ENCODE peak calls at places on chromosomes 13 and 19, in seven cellular contexts. B is neural crest cell, N is mucosa of descending colon, H is WTC11, M is glutamatergic neuron, S is fibroblast of mammary gland, A is B cell. U is an unnamed sample.

GRCh38 chr19:29404951-29405727 is 120.7 kb upstream of the VSTM2B start:
- DNase-seq in B (peak; percentile 13), N (peak; percentile 9), H (peak; percentile 50), M (peak; percentile 62), S (no peak), A (no peak), U (peak; percentile 45)

GRCh38 chr19:18443406-18443805 is 5.5 kb upstream of the ISYNA1 start:
- DNase-seq in B (no peak), N (no peak), H (no peak), M (no peak), S (no peak), A (no peak), U (no peak)

GRCh38 chr13:27283906-27284523 is 13.4 kb downstream of the RASL11A start:
- DNase-seq in B (no peak), N (peak; percentile 24), H (no peak), M (no peak), S (peak; percentile 44), A (peak; percentile 53), U (no peak)

GRCh38 chr19:5590865-5591154 is 23.1 kb upstream of the TINCR start:
- DNase-seq in B (no peak), N (no peak), H (no peak), M (no peak), S (no peak), A (no peak), U (no peak)

GRCh38 chr13:47917022-47917574 is 84.0 kb downstream of the SUCLA2 start:
- DNase-seq in B (no peak), N (no peak), H (no peak), M (no peak), S (no peak), A (no peak), U (no peak)

GRCh38 chr19:46068345-46069258 is 27.8 kb upstream of the IGFL4 start:
- DNase-seq in B (no peak), N (peak; percentile 19), H (no peak), M (no peak), S (peak; percentile 95), A (no peak), U (no peak)

GRCh38 chr13:114097893-114098688 is 34.3 kb downstream of the RASA3 start:
- DNase-seq in B (no peak), N (no peak), H (peak; percentile 9), M (no peak), S (no peak), A (no peak), U (no peak)

GRCh38 chr13:31749929-31750328 is 10.6 kb downstream of the RXFP2 start:
- DNase-seq in B (no peak), N (no peak), H (no peak), M (no peak), S (peak; percentile 98), A (no peak), U (no peak)

GRCh38 chr13:43924549-43925245 is 45.0 kb downstream of the LACC1 start:
- DNase-seq in B (no peak), N (no peak), H (no peak), M (no peak), S (no peak), A (no peak), U (no peak)

GRCh38 chr13:45068036-45069001 is 52.0 kb upstream of the GTF2F2 start:
- DNase-seq in B (no peak), N (no peak), H (no peak), M (no peak), S (no peak), A (no peak), U (no peak)

GRCh38 chr19:12884926-12885748 is 1.9 kb downstream of the KLF1 start:
- DNase-seq in B (peak; percentile 48), N (peak; percentile 97), H (peak; percentile 99), M (peak; percentile 83), S (peak; percentile 46), A (peak; percentile 87), U (peak; percentile 71)

GRCh38 chr13:91297503-91297902 is 50.0 kb upstream of the MIR17HG start:
- DNase-seq in B (no peak), N (no peak), H (no peak), M (no peak), S (no peak), A (no peak), U (no peak)

GRCh38 chr13:36918246-36919060 is 1.6 kb downstream of the SMAD9 start:
- DNase-seq in B (no peak), N (no peak), H (no peak), M (no peak), S (peak; percentile 14), A (no peak), U (no peak)

GRCh38 chr13:48184260-48184659 is 48.7 kb upstream of the ITM2B start:
- DNase-seq in B (no peak), N (no peak), H (no peak), M (no peak), S (no peak), A (no peak), U (no peak)

GRCh38 chr13:32261567-32261966 is 53.6 kb downstream of the ZAR1L start:
- DNase-seq in B (no peak), N (peak; percentile 48), H (no peak), M (no peak), S (peak; percentile 94), A (no peak), U (no peak)

GRCh38 chr19:46376241-46377153 is 29.6 kb downstream of the PPP5C start:
- DNase-seq in B (no peak), N (no peak), H (no peak), M (no peak), S (no peak), A (no peak), U (no peak)

DNA sequence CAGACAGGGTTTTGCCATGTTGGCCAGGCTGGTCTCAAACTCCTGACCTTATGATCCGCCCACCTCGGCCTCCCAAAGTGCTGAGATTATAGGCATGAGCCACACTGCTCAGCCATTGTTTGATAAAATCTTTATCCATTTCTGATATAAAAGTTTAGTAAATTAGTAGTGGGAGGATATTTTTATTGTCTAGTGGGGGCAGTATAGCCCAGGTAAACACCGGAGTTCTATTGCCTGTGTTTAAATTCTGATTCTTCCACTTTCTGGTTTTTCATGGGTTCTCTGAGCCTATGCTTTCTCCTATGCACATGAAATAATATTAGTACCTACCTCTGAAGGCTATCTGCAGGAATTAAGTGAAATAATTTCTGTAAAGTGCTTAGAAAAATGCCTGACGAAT is 20.1 kb upstream of the ARHGEF18 start:
- DNase-seq in B (no peak), N (no peak), H (no peak), M (no peak), S (no peak), A (peak; percentile 50), U (no peak)
- TF ChIP-seq CTCF in B (no peak), N (no peak), H (no peak), M (no peak), S (no peak), A (peak; percentile 70), U (no peak)

DNA sequence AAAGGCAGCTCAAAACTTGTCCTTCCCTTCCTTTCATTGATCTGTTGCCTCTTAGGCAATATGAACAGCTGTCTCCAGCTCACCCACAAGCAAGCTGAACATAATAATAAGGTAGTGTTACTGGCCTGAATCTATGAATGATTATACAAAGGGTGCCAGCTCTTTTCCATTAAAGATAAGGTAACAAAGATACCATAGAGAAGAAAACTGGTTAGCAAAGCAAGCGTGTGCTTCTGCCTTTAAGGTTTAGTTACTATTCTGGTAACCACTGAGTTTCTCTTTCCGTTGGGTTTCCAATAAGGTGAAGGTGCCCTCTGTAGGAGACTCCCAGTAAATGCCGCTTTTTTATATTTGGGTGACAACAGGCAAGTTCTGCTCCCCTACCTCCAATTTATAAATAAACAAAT is 12.1 kb upstream of the DACH1 start:
- DNase-seq in B (no peak), N (peak; percentile 50), H (no peak), M (no peak), S (no peak), A (peak; percentile 4), U (peak; percentile 18)
- TF ChIP-seq CTCF in B (peak; percentile 77), N (peak; percentile 36), H (peak; percentile 9), M (peak; percentile 65), S (peak; percentile 36), A (no peak), U (peak; percentile 65)

DNA sequence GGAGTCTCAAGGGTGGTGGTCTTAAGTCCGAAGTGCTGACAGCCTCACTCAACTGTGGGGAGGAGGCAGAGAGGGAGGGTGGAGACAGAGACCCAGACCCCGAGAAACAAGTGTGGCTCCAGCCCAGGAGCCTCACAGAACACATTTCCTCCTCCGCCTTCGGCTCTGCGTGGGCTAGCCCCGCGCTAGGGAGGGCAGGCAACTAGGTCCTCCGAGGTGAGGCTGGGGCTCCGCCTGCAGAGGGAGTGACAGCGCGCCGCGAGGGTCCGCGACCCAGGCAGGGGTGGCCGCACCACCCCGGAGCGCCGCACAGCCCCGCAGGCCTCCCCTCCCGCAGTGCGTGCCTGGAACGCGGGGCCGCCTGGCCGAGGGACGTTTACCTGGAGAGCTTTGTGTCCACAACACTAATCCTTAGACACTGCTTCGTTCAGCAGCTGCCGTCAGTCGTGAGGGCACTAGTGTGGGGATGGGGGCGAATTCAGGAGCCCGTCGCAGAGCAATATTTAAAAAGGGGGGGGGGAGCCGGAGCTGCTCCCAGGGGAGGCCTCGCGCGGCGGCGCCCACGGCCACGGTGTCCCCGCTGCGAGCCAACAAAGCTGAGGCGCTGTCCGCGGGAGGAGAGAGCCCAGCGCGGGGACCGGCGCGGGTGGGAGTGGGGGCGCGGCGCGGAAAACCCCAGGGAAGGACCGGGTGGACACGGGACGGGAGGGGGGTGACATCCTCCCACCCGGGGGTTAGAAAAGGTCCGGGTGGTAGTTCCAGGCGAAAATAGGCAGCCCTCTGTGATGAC is 11.3 kb upstream of the SOX1 start:
- DNase-seq in B (no peak), N (no peak), H (peak; percentile 35), M (no peak), S (no peak), A (no peak), U (no peak)
- TF ChIP-seq CTCF in B (no peak), N (no peak), H (no peak), M (no peak), S (no peak), A (no peak), U (no peak)

DNA sequence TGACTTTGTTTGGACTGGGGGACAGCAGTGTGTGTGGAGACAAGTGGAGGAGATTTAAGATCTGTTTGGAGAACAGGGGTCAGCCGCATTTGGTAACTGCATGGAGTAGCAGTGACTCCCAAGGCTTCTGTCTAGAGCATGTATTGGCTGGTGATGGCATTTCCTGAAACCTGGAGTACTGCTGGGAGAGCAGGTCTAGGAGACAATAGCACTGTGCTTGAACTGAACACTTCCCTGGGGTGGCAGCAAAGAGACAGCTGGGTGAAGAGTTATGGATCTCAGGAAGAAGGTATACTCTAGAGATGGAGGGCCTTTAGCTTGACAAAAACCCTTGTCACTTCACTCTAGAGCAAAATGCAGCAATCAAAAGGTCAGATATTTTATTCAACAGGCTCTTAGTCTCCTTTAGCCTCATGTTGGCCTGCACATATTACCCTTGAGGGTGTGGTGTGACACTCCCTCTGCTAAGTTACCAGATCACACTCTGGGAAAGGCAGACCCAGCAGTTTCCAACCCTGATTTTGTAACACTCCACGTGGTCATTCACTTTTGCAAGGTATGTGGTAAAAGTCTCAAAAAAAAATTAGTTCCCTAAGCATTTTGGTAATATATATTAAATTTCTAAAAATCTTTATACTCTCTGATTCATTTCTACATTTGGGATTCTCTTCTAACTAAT is 70.2 kb downstream of the DHRS12 start:
- DNase-seq in B (no peak), N (no peak), H (no peak), M (no peak), S (no peak), A (no peak), U (no peak)
- TF ChIP-seq CTCF in B (no peak), N (no peak), H (no peak), M (no peak), S (no peak), A (no peak), U (no peak)